ENCODE peak calls at places on chromosomes 13 and 19, in eight cellular contexts. J is Daoy, M is breast epithelium, O is GM10248, C is HFFc6, S is psoas muscle, D is EL, K is mucosa of gallbladder. F is an unnamed sample.

GRCh38 chr13:22108283-22108897 is 437.5 kb downstream of the FGF9 start:
- DNase-seq in S (no peak), C (no peak), K (no peak), J (no peak), O (no peak), D (no peak), M (no peak), F (no peak)

GRCh38 chr19:2695288-2695866 is 7.1 kb downstream of the GNG7 start:
- DNase-seq in M (peak), K (no peak), J (no peak), D (no peak), C (no peak), S (no peak), O (no peak), F (no peak)

GRCh38 chr19:49016067-49016839 is 638 bp downstream of the LHB start:
- DNase-seq in J (no peak), K (no peak), D (no peak), M (no peak), C (no peak), S (no peak), O (no peak), F (no peak)

GRCh38 chr19:47618771-47619170 is 9.8 kb downstream of the BICRA start:
- DNase-seq in O (no peak), D (no peak), C (no peak), M (no peak), S (peak), J (peak), K (peak), F (no peak)

GRCh38 chr19:13277104-13277809 is 127.0 kb downstream of the IER2 start:
- DNase-seq in O (peak), K (peak), S (peak), D (peak), M (no peak), J (peak), C (peak), F (peak)

GRCh38 chr13:100650321-100650720 is 24.3 kb downstream of the TMTC4 start:
- DNase-seq in C (no peak), M (no peak), K (no peak), O (no peak), D (no peak), J (no peak), S (no peak), F (no peak)

GRCh38 chr13:27619711-27620376 is 485 bp downstream of the LNX2 start:
- DNase-seq in K (no peak), J (peak), O (peak), D (peak), M (peak), C (peak), S (peak), F (peak)

GRCh38 chr19:1945899-1946298 is 4.9 kb downstream of the CSNK1G2 start:
- DNase-seq in C (no peak), S (peak), J (peak), O (no peak), K (no peak), D (peak), M (peak), F (peak)

GRCh38 chr13:109140054-109140776 is 510.8 kb downstream of the MYO16 start:
- DNase-seq in S (no peak), C (no peak), O (no peak), K (no peak), M (no peak), D (no peak), J (no peak), F (no peak)

GRCh38 chr19:4057913-4058695 is 8.6 kb downstream of the ZBTB7A start:
- DNase-seq in S (peak), K (peak), J (peak), M (peak), D (peak), O (no peak), C (peak), F (no peak)

GRCh38 chr13:22662771-22663170 is 518.0 kb upstream of the SGCG start:
- DNase-seq in C (no peak), S (no peak), M (no peak), K (no peak), O (no peak), D (no peak), J (peak), F (no peak)

GRCh38 chr19:14103310-14103709 is 12.8 kb upstream of the SAMD1 start:
- DNase-seq in M (no peak), D (no peak), O (no peak), K (no peak), S (no peak), J (no peak), C (no peak), F (no peak)

GRCh38 chr13:50691682-50692263 is 151.7 kb downstream of the DLEU7 start:
- DNase-seq in O (no peak), S (no peak), C (no peak), M (no peak), D (peak), J (peak), K (no peak), F (no peak)

GRCh38 chr19:51810228-51810627 is 15.3 kb downstream of the FPR3 start:
- DNase-seq in D (peak), K (no peak), J (peak), O (no peak), S (no peak), C (peak), M (no peak), F (no peak)

GRCh38 chr13:22915442-22916082 is 265.2 kb upstream of the SGCG start:
- DNase-seq in M (no peak), C (no peak), O (peak), J (peak), K (peak), S (peak), D (peak), F (no peak)

GRCh38 chr19:37077615-37077928 is 661 bp upstream of the ZNF420 start:
- DNase-seq in O (no peak), C (peak), K (no peak), J (no peak), D (no peak), S (no peak), M (no peak), F (no peak)

GRCh38 chr19:6692027-6692426 is 22.1 kb upstream of the TNFSF14 start:
- DNase-seq in S (no peak), J (no peak), M (no peak), D (no peak), K (no peak), O (no peak), C (no peak), F (no peak)

GRCh38 chr19:3692141-3693029 is 7.9 kb downstream of the PIP5K1C start:
- DNase-seq in O (no peak), J (no peak), M (no peak), S (no peak), D (no peak), K (no peak), C (no peak), F (no peak)

F was measured in stimulated activated naive CD4-positive, alpha-beta T cell.